ENCODE peak calls at places on chromosomes 4 and X, in six cellular contexts. N is naive thymus-derived CD8-positive, alpha-beta T cell; M is mesothelial cell of epicardium; E is activated CD4-positive, CD25-positive, alpha-beta regulatory T cell treated with anti-CD3 and anti-CD28 coated beads, Interleukin-2, amount 50 U/mL, for 72 hours; G is activated naive CD8-positive, alpha-beta T cell treated with anti-CD3 and anti-CD28 coated beads, Interleukin-2, amount 50 U/mL, for 24 hours; L is stimulated activated CD4-positive, alpha-beta T cell treated with anti-CD3 and anti-CD28 coated beads, Interleukin-4, amount 100 ng/mL, for 48 hours. V is an unnamed sample.

GRCh38 chr4:97374526-97374925 is 768.8 kb downstream of the STPG2 start:
- DNase-seq in N (no peak), M (no peak), E (no peak), G (no peak), L (no peak), V (no peak)

GRCh38 chrX:75522565-75523411 is at the start of gene ZDHHC15:
- DNase-seq in N (peak), M (peak), E (peak), G (peak), L (peak), V (peak)

GRCh38 chr4:75605928-75606327 is 24.4 kb downstream of the CDKL2 start:
- DNase-seq in N (no peak), M (no peak), E (no peak), G (no peak), L (no peak), V (no peak)

GRCh38 chr4:106256190-106256589 is 59.8 kb downstream of the TBCK start:
- DNase-seq in N (no peak), M (no peak), E (no peak), G (no peak), L (no peak), V (no peak)

GRCh38 chrX:153782324-153782723 is 1.5 kb downstream of the SRPK3 start:
- DNase-seq in N (no peak), M (no peak), E (no peak), G (no peak), L (no peak), V (no peak)

GRCh38 chr4:1056671-1057402 is 45.4 kb downstream of the FGFRL1 start:
- DNase-seq in N (peak), M (no peak), E (peak), G (no peak), L (no peak), V (no peak)

GRCh38 chrX:113873056-113873455 is 710.8 kb upstream of the HTR2C start:
- DNase-seq in N (no peak), M (no peak), E (no peak), G (no peak), L (no peak), V (no peak)

GRCh38 chr4:56976283-56976877 is 1.0 kb downstream of the NOA1 start:
- DNase-seq in N (no peak), M (no peak), E (no peak), G (peak), L (no peak), V (peak)

GRCh38 chrX:107935200-107935599 is 47.0 kb downstream of the TEX13B start:
- DNase-seq in N (no peak), M (no peak), E (no peak), G (no peak), L (no peak), V (no peak)

GRCh38 chr4:184744251-184744650 is 10.4 kb upstream of the CENPU start:
- DNase-seq in N (no peak), M (no peak), E (no peak), G (no peak), L (no peak), V (no peak)

GRCh38 chr4:5802565-5802964 is 90.3 kb downstream of the CRMP1 start:
- DNase-seq in N (no peak), M (no peak), E (no peak), G (no peak), L (no peak), V (no peak)

GRCh38 chr4:2363056-2363719 is 55.3 kb downstream of the ZFYVE28 start:
- DNase-seq in N (no peak), M (no peak), E (no peak), G (no peak), L (no peak), V (no peak)

GRCh38 chr4:156824451-156825060 is 147.0 kb downstream of the PDGFC start:
- DNase-seq in N (no peak), M (no peak), E (no peak), G (no peak), L (no peak), V (no peak)

GRCh38 chrX:84956304-84956703 is 47.4 kb upstream of the APOOL start:
- DNase-seq in N (no peak), M (no peak), E (no peak), G (no peak), L (no peak), V (no peak)

GRCh38 chr4:122930877-122931276 is 8.5 kb upstream of the NUDT6 start:
- DNase-seq in N (no peak), M (no peak), E (no peak), G (no peak), L (no peak), V (no peak)

GRCh38 chr4:159899596-159899995 is 796.7 kb downstream of the RAPGEF2 start:
- DNase-seq in N (no peak), M (no peak), E (no peak), G (no peak), L (no peak), V (no peak)

GRCh38 chr4:147547314-147548056 is 66.6 kb downstream of the EDNRA start:
- DNase-seq in N (no peak), M (no peak), E (no peak), G (no peak), L (no peak), V (no peak)

GRCh38 chr4:98469776-98470175 is 188.6 kb downstream of the TSPAN5 start:
- DNase-seq in N (no peak), M (no peak), E (no peak), G (no peak), L (no peak), V (no peak)

GRCh38 chr4:54657556-54658313 is at the start of gene KIT:
- DNase-seq in N (no peak), M (peak), E (no peak), G (peak), L (no peak), V (peak)

GRCh38 chr4:171717231-171717720 is 95.9 kb upstream of the GALNTL6 start:
- DNase-seq in N (no peak), M (no peak), E (no peak), G (no peak), L (no peak), V (no peak)

GRCh38 chrX:24202465-24203031 is 53.0 kb downstream of the ZFX start:
- DNase-seq in N (no peak), M (no peak), E (no peak), G (no peak), L (no peak), V (no peak)

GRCh38 chr4:136643416-136643815 is 888.9 kb downstream of the PCDH18 start:
- DNase-seq in N (no peak), M (no peak), E (no peak), G (no peak), L (no peak), V (no peak)

GRCh38 chr4:55013431-55013955 is 111.9 kb downstream of the KDR start:
- DNase-seq in N (no peak), M (no peak), E (no peak), G (no peak), L (no peak), V (no peak)

GRCh38 chrX:41605144-41605543 is 83.6 kb upstream of the GPR34 start:
- DNase-seq in N (no peak), M (no peak), E (no peak), G (no peak), L (no peak), V (no peak)

V was measured in activated CD8-positive, alpha-beta memory T cell treated with anti-CD3 and anti-CD28 coated beads, Interleukin-2, amount 50 U/mL, for 48 hours.